ENCODE peak calls at places on chromosomes 1 and 21, in eight cellular contexts. B is effector memory CD8-positive, alpha-beta T cell; T is activated CD4-positive, alpha-beta T cell treated with anti-CD3 and anti-CD28 coated beads for 36 hours; O is stimulated activated CD4-positive, alpha-beta T cell treated with anti-CD3 and anti-CD28 coated beads, Interleukin-1b, Interleukin-23, amount 100 ng/mL, for 24 hours; W is ureter; U is T-helper 2 cell; Z is heart left ventricle; H is HCT116. Y is an unnamed sample.
A peak's percentile ranks its signal among the peaks of the same experiment; 100 is the strongest.

GRCh38 chr1:44817771-44818495 is 9.6 kb downstream of the BTBD19 start:
- DNase-seq in B (no peak), Z (peak; percentile 16), W (no peak), U (no peak), H (no peak), T (no peak), O (no peak), Y (no peak)

GRCh38 chr1:5734996-5735395 is 257.2 kb downstream of the NPHP4 start:
- DNase-seq in Z (no peak), B (no peak), W (no peak), H (no peak), O (no peak), T (no peak), U (no peak), Y (no peak)

GRCh38 chr1:195336718-195337269 is 1271.4 kb downstream of the KCNT2 start:
- DNase-seq in W (no peak), H (no peak), T (no peak), O (no peak), U (no peak), B (no peak), Z (no peak), Y (no peak)

GRCh38 chr1:37036667-37037053 is 2.3 kb upstream of the GRIK3 start:
- DNase-seq in B (no peak), Z (no peak), O (no peak), U (no peak), W (no peak), H (no peak), T (no peak), Y (no peak)

GRCh38 chr1:23567996-23568607 is 8.8 kb upstream of the ID3 start:
- DNase-seq in Z (no peak), U (no peak), W (no peak), B (no peak), H (no peak), T (no peak), O (no peak), Y (no peak)

GRCh38 chr1:243620096-243620495 is 229.9 kb downstream of the AKT3 start:
- DNase-seq in U (no peak), B (no peak), T (peak; percentile 13), W (no peak), H (no peak), Z (no peak), O (no peak), Y (no peak)

GRCh38 chr1:192904438-192904895 is 95.6 kb downstream of the RGS2 start:
- DNase-seq in U (no peak), O (no peak), B (no peak), T (peak; percentile 27), W (no peak), H (no peak), Z (peak; percentile 33), Y (peak; percentile 98)

GRCh38 chr1:117167402-117167801 is 43.3 kb downstream of the VTCN1 start:
- DNase-seq in U (no peak), H (no peak), O (no peak), B (no peak), T (no peak), Z (no peak), W (no peak), Y (no peak)

GRCh38 chr1:155339515-155340111 is 18.9 kb downstream of the RUSC1 start:
- DNase-seq in W (no peak), U (no peak), Z (no peak), H (no peak), T (no peak), O (no peak), B (no peak), Y (peak; percentile 70)

GRCh38 chr1:113283914-113284313 is 106.4 kb upstream of the MAGI3 start:
- DNase-seq in U (no peak), Z (no peak), T (no peak), B (no peak), W (no peak), O (no peak), H (no peak), Y (peak; percentile 49)

GRCh38 chr21:46320331-46320801 is 3.3 kb downstream of the C21orf58 start:
- DNase-seq in T (no peak), O (no peak), Z (no peak), H (no peak), W (no peak), U (no peak), B (no peak), Y (no peak)

GRCh38 chr1:48878191-48878940 is 101.7 kb upstream of the BEND5 start:
- DNase-seq in Z (no peak), H (no peak), T (no peak), B (no peak), U (no peak), W (no peak), O (no peak), Y (peak; percentile 96)

GRCh38 chr1:109490029-109490933 is 3.6 kb upstream of the CYB561D1 start:
- DNase-seq in B (peak; percentile 75), Z (peak; percentile 65), H (peak; percentile 31), O (peak; percentile 43), T (peak; percentile 81), U (peak; percentile 34), W (peak; percentile 77), Y (peak; percentile 44)

GRCh38 chr1:228289239-228289849 is 81.5 kb downstream of the OBSCN start:
- DNase-seq in Z (peak; percentile 17), O (no peak), W (no peak), T (no peak), B (no peak), H (no peak), U (no peak), Y (no peak)

GRCh38 chr1:201954263-201955008 is 867 bp upstream of the TIMM17A start:
- DNase-seq in H (no peak), W (no peak), Z (no peak), T (peak; percentile 31), U (no peak), O (no peak), B (no peak), Y (no peak)

GRCh38 chr1:86756062-86756406 is 51.7 kb downstream of the SH3GLB1 start:
- DNase-seq in Z (no peak), T (no peak), U (no peak), W (no peak), H (no peak), O (no peak), B (no peak), Y (no peak)

GRCh38 chr21:46168238-46168637 is 12.9 kb upstream of the FTCD start:
- DNase-seq in T (no peak), W (no peak), O (no peak), H (no peak), U (no peak), B (no peak), Z (no peak), Y (no peak)

GRCh38 chr1:96388421-96389310 is 332.9 kb upstream of the PTBP2 start:
- DNase-seq in Z (no peak), B (no peak), O (no peak), T (no peak), U (no peak), H (no peak), W (no peak), Y (peak; percentile 56)

GRCh38 chr1:966135-966602 is at the start of gene PLEKHN1:
- DNase-seq in T (peak; percentile 53), B (no peak), O (no peak), U (no peak), H (no peak), Z (peak; percentile 25), W (no peak), Y (peak; percentile 33)

GRCh38 chr1:204709960-204710912 is 24.7 kb upstream of the LRRN2 start:
- DNase-seq in W (no peak), O (no peak), H (no peak), Z (no peak), U (no peak), B (no peak), T (no peak), Y (no peak)

GRCh38 chr1:10614377-10615225 is 139.9 kb downstream of the PEX14 start:
- DNase-seq in U (no peak), T (no peak), Z (no peak), W (no peak), B (no peak), H (no peak), O (no peak), Y (no peak)

GRCh38 chr1:27648602-27649305 is 13.8 kb upstream of the FGR start:
- DNase-seq in Z (peak; percentile 70), U (no peak), H (no peak), B (no peak), T (no peak), W (no peak), O (no peak), Y (no peak)

GRCh38 chr1:113433177-113433576 is 42.9 kb downstream of the MAGI3 start:
- DNase-seq in T (no peak), O (no peak), W (no peak), Z (no peak), H (no peak), U (no peak), B (no peak), Y (no peak)

GRCh38 chr1:41742219-41742618 is 176.5 kb downstream of the HIVEP3 start:
- DNase-seq in T (no peak), B (no peak), W (no peak), O (no peak), H (no peak), U (no peak), Z (no peak), Y (peak; percentile 68)

GRCh38 chr1:205600085-205600484 is 31.7 kb downstream of the ELK4 start:
- DNase-seq in W (peak; percentile 41), B (no peak), Z (no peak), U (no peak), H (no peak), T (peak; percentile 40), O (no peak), Y (peak; percentile 58)

GRCh38 chr1:92486251-92487077 is at the start of gene GFI1:
- DNase-seq in U (peak; percentile 42), O (peak; percentile 64), T (peak; percentile 90), H (no peak), B (peak; percentile 55), Z (no peak), W (no peak), Y (no peak)

GRCh38 chr1:206769331-206769731 is 1.2 kb upstream of the IL19 start:
- DNase-seq in W (no peak), B (peak; percentile 61), U (peak; percentile 59), O (peak; percentile 28), T (peak; percentile 85), Z (no peak), H (no peak), Y (no peak)

GRCh38 chr1:246679211-246680177 is 44.7 kb upstream of the SCCPDH start:
- DNase-seq in H (no peak), U (no peak), T (no peak), O (no peak), W (no peak), B (no peak), Z (no peak), Y (no peak)

GRCh38 chr1:54463259-54464030 is 57.3 kb upstream of the SSBP3 start:
- DNase-seq in U (no peak), Z (no peak), H (no peak), W (no peak), T (no peak), B (no peak), O (no peak), Y (no peak)

GRCh38 chr1:206725053-206725963 is 40.6 kb downstream of the MAPKAPK2 start:
- DNase-seq in U (peak; percentile 31), W (no peak), H (peak; percentile 15), T (peak; percentile 85), B (peak; percentile 59), O (no peak), Z (no peak), Y (peak; percentile 46)

GRCh38 chr1:181033128-181033798 is 520 bp upstream of the MR1 start:
- DNase-seq in B (peak; percentile 23), Z (peak; percentile 40), O (no peak), W (peak; percentile 78), U (peak; percentile 21), T (peak; percentile 35), H (peak; percentile 18), Y (peak; percentile 47)

GRCh38 chr1:86975993-86976392 is 61.6 kb downstream of the HS2ST1 start:
- DNase-seq in B (no peak), H (no peak), Z (no peak), W (no peak), U (no peak), T (no peak), O (no peak), Y (no peak)

GRCh38 chr1:199855580-199855979 is 171.9 kb upstream of the NR5A2 start:
- DNase-seq in Z (no peak), U (no peak), W (no peak), O (no peak), T (no peak), B (no peak), H (peak; percentile 63), Y (peak; percentile 85)

GRCh38 chr1:243396876-243397275 is 141.0 kb downstream of the SDCCAG8 start:
- DNase-seq in O (no peak), W (no peak), T (no peak), Z (no peak), H (no peak), B (no peak), U (no peak), Y (no peak)

Y was measured in amniotic epithelial cell.